ENCODE peak calls at places on chromosome 12, in five cellular contexts. S is dorsolateral prefrontal cortex, R is kidney epithelial cell, E is fibroblast of the aortic adventitia, D is heart left ventricle. K is an unnamed sample.

GRCh38 chr12:120639771-120640721 is at the start of gene CABP1:
- DNase-seq in S (no peak), R (no peak), E (no peak), D (no peak), K (peak)

GRCh38 chr12:16611146-16611545 is 5.2 kb upstream of the LMO3 start:
- DNase-seq in S (no peak), R (no peak), E (no peak), D (no peak), K (no peak)

GRCh38 chr12:32223941-32224340 is 117.3 kb downstream of the BICD1 start:
- DNase-seq in S (no peak), R (no peak), E (no peak), D (no peak), K (no peak)

GRCh38 chr12:26361964-26362363 is 166.6 kb downstream of the SSPN start:
- DNase-seq in S (no peak), R (no peak), E (no peak), D (no peak), K (no peak)

GRCh38 chr12:104121001-104121400 is 17.0 kb downstream of the NFYB start:
- DNase-seq in S (no peak), R (peak), E (peak), D (no peak), K (no peak)

GRCh38 chr12:130775953-130776856 is 60.1 kb upstream of the RIMBP2 start:
- DNase-seq in S (peak), R (peak), E (peak), D (peak), K (peak)

GRCh38 chr12:107449891-107450290 is 235.7 kb upstream of the PWP1 start:
- DNase-seq in S (no peak), R (no peak), E (peak), D (no peak), K (no peak)

GRCh38 chr12:46562625-46563228 is 190.2 kb upstream of the SLC38A2 start:
- DNase-seq in S (no peak), R (peak), E (peak), D (no peak), K (no peak)

GRCh38 chr12:27868165-27868564 is 88.1 kb upstream of the MANSC4 start:
- DNase-seq in S (no peak), R (no peak), E (peak), D (no peak), K (no peak)

GRCh38 chr12:88242161-88242925 is 100.2 kb downstream of the TMTC3 start:
- DNase-seq in S (no peak), R (peak), E (peak), D (no peak), K (peak)

GRCh38 chr12:124233041-124233836 is 61.7 kb upstream of the RFLNA start:
- DNase-seq in S (no peak), R (peak), E (peak), D (no peak), K (no peak)

GRCh38 chr12:91205791-91206190 is 23.2 kb upstream of the DCN start:
- DNase-seq in S (no peak), R (no peak), E (no peak), D (no peak), K (no peak)

GRCh38 chr12:111597731-111598636 is 1.1 kb downstream of the ATXN2 start:
- DNase-seq in S (peak), R (no peak), E (no peak), D (peak), K (peak)

GRCh38 chr12:67442347-67442841 is 173.2 kb downstream of the CAND1 start:
- DNase-seq in S (no peak), R (no peak), E (no peak), D (peak), K (peak)

GRCh38 chr12:87444039-87444438 is 585.2 kb downstream of the C12orf50 start:
- DNase-seq in S (no peak), R (no peak), E (no peak), D (no peak), K (no peak)

GRCh38 chr12:18057051-18057450 is 32.9 kb downstream of the RERGL start:
- DNase-seq in S (no peak), R (no peak), E (no peak), D (no peak), K (no peak)

GRCh38 chr12:64461634-64462414 is 9.9 kb downstream of the TBK1 start:
- DNase-seq in S (no peak), R (peak), E (peak), D (no peak), K (no peak)

GRCh38 chr12:99619389-99620158 is 28.0 kb upstream of the GARIN6 start:
- DNase-seq in S (no peak), R (no peak), E (no peak), D (no peak), K (no peak)

GRCh38 chr12:105219261-105220018 is 16.5 kb downstream of the APPL2 start:
- DNase-seq in S (no peak), R (no peak), E (peak), D (no peak), K (no peak)

GRCh38 chr12:109713187-109713984 is at the start of gene FAM222A:
- DNase-seq in S (peak), R (peak), E (peak), D (peak), K (peak)

GRCh38 chr12:106773286-106773685 is 1.2 kb upstream of the RIC8B start:
- DNase-seq in S (no peak), R (no peak), E (no peak), D (no peak), K (no peak)

GRCh38 chr12:29960113-29960512 is 176.4 kb upstream of the TMTC1 start:
- DNase-seq in S (no peak), R (no peak), E (no peak), D (no peak), K (no peak)

GRCh38 chr12:4069046-4070010 is 196.1 kb upstream of the PARP11 start:
- DNase-seq in S (no peak), R (no peak), E (peak), D (no peak), K (no peak)

GRCh38 chr12:132451172-132451835 is 38.6 kb upstream of the FBRSL1 start:
- DNase-seq in S (no peak), R (no peak), E (no peak), D (no peak), K (no peak)

GRCh38 chr12:119328111-119328510 is 6.4 kb upstream of the CCDC60 start:
- DNase-seq in S (no peak), R (no peak), E (no peak), D (peak), K (no peak)

GRCh38 chr12:26113194-26113654 is 11.6 kb downstream of the BHLHE41 start:
- DNase-seq in S (no peak), R (no peak), E (peak), D (no peak), K (peak)

GRCh38 chr12:132395192-132395907 is 66.0 kb upstream of the GALNT9 start:
- DNase-seq in S (no peak), R (no peak), E (no peak), D (no peak), K (peak)

GRCh38 chr12:114530417-114530816 is 124.5 kb upstream of the TBX5 start:
- DNase-seq in S (no peak), R (no peak), E (no peak), D (no peak), K (no peak)

GRCh38 chr12:26846419-26846818 is 13.4 kb upstream of the ITPR2 start:
- DNase-seq in S (no peak), R (no peak), E (no peak), D (no peak), K (no peak)

DNA sequence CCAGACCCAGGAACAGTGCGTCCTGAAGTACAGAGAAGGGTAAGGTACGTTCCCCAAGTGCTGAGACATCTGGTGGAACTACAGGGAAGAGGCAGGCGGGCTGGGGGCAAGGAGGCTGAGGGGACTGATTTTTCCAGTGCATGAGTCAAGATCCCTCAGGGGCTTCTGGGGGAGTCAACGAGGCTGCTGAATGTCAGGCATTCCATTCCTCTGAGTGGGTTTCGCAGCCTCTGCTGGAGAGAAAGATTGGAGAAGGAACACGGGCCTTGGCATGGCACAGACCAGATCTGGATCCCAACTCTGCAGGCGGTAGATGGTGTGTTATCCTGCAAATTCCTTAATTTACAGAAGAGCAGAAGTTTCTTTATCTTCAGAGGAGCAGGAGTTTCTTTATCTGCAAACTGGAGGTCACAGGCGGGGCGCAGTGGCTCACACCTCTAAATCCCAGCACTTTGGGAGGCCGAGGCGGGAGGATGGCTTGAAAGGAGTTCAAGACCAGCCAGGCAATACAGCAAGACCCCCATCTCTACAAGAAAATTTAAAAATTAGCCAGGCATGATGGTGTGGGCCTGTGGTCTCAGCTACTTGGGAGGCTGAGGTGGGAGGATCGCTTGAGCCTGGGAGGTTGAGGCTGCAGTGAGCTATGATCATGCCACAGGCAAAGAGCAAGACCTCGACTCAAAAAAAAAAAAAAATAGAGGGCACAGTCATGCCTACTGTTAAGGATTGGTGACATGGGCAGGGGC is 132.6 kb upstream of the MAP1LC3B2 start:
- DNase-seq in S (no peak), R (peak), E (peak), D (peak), K (peak)
- TF ChIP-seq CTCF in S (no peak), R (peak), E (peak), D (peak), K (no peak)

GRCh38 chr12:113361574-113362370 is 3.4 kb downstream of the PLBD2 start:
- DNase-seq in S (no peak), R (no peak), E (peak), D (no peak), K (no peak)

GRCh38 chr12:113359133-113359938 is 949 bp downstream of the PLBD2 start:
- DNase-seq in S (peak), R (no peak), E (peak), D (peak), K (peak)

GRCh38 chr12:113359939-113360748 is 1.8 kb downstream of the PLBD2 start:
- DNase-seq in S (no peak), R (no peak), E (peak), D (no peak), K (no peak)

GRCh38 chr12:113358381-113359132 is at the start of gene PLBD2:
- DNase-seq in S (peak), R (peak), E (peak), D (peak), K (peak)
- TF ChIP-seq CTCF in S (peak), R (no peak), E (peak), D (no peak), K (no peak)

GRCh38 chr12:53185582-53186153 is 4.9 kb upstream of the CSAD start:
- DNase-seq in S (no peak), R (no peak), E (no peak), D (no peak), K (no peak)
- TF ChIP-seq CTCF in S (no peak), R (no peak), E (peak), D (no peak), K (no peak)

DNA sequence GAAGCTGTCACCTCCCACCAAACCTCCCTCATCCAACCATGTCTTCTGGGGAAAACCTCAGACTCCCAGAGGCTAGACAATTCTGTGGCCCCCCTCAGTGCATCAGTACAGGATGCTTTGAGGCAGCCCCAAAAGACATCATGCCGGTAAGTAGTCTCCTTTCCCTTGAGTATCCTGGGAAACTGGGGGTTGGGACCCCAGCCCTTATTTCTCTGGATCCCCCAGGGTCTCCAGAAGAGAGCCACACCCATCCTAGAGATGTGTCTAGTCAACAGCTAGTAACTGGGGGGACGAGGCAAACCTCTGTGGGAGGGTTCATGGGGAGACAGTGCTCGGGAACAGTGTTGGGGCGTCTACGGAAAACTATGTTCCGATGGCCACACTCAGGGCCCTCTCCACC is 974.2 kb upstream of the TMEM132C start:
- DNase-seq in S (no peak), R (no peak), E (no peak), D (no peak), K (no peak)
- TF ChIP-seq CTCF in S (no peak), R (no peak), E (no peak), D (no peak), K (no peak)

GRCh38 chr12:6963016-6963731 is 7.3 kb downstream of the PHB2 start:
- DNase-seq in S (no peak), R (no peak), E (no peak), D (no peak), K (peak)
- TF ChIP-seq CTCF in S (no peak), R (no peak), E (no peak), D (no peak), K (no peak)

DNA sequence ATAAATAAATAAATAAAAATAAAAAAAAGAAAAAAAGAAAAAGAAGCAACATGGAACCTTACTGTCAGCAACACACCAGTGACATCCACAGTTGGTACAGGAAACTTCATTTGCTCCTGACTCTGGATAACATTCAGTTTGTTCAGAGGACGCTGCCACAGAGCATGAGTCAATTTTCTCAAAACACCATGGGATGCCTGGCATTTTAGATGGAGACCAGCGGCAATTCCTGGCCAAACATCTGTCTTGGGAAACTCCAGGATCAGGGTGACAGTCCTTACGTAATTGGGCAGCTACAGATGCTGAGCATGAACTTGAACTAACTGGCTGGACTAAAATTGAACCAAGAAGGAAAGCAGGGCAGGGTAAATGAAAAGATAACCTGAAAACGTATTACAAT is 166.2 kb upstream of the CPNE8 start:
- DNase-seq in S (no peak), R (no peak), E (no peak), D (no peak), K (no peak)
- TF ChIP-seq CTCF in S (no peak), R (no peak), E (no peak), D (no peak), K (no peak)

GRCh38 chr12:117152793-117153775 is 37.2 kb downstream of the FBXO21 start:
- DNase-seq in S (no peak), R (no peak), E (no peak), D (peak), K (no peak)

GRCh38 chr12:117155278-117156060 is 34.8 kb downstream of the FBXO21 start:
- DNase-seq in S (no peak), R (no peak), E (peak), D (peak), K (peak)

GRCh38 chr12:117147639-117148038 is 42.6 kb downstream of the FBXO21 start:
- DNase-seq in S (peak), R (no peak), E (no peak), D (no peak), K (no peak)

GRCh38 chr12:117148642-117149041 is 41.6 kb downstream of the FBXO21 start:
- DNase-seq in S (no peak), R (no peak), E (no peak), D (no peak), K (no peak)

DNA sequence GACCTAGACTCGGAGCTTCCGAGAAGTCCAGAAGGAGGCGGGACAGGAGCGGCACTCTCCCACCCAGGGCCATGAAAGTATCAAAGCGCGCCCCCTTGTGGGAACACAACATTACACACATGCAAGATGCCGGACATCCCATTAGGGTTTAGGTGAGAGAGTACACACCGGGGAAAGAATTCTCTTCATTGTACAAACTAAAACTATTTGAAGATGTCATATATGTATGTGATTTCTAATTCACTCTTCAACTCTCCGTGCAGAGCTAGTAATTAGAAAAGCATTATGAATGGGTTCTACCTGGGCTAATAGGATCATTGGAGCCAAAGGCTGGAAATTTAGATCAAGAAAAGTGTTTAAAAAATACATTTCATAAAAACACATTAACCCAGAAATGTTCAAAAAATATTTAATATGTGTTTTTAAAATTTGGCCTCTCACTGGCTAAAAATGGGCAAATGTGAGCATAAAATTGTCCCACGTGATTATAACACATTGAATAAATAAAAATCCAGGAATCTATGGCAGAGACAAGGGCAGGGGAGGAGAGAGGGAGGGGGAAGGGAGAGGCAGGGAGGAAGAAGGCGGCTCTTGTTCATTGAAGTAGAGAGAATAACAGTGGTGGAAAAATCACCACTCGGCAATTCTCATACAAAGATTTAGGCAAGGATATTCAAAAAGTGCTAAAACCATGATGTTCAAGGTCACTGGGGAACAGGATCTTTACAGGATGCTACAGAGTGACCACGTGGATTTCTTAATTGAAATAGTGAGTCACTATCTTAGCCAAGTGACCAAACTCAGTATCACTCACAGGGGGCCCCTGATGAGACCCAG is 38.9 kb downstream of the FBXO21 start:
- DNase-seq in S (peak), R (no peak), E (peak), D (peak), K (peak)
- TF ChIP-seq CTCF in S (peak), R (peak), E (peak), D (peak), K (peak)

DNA sequence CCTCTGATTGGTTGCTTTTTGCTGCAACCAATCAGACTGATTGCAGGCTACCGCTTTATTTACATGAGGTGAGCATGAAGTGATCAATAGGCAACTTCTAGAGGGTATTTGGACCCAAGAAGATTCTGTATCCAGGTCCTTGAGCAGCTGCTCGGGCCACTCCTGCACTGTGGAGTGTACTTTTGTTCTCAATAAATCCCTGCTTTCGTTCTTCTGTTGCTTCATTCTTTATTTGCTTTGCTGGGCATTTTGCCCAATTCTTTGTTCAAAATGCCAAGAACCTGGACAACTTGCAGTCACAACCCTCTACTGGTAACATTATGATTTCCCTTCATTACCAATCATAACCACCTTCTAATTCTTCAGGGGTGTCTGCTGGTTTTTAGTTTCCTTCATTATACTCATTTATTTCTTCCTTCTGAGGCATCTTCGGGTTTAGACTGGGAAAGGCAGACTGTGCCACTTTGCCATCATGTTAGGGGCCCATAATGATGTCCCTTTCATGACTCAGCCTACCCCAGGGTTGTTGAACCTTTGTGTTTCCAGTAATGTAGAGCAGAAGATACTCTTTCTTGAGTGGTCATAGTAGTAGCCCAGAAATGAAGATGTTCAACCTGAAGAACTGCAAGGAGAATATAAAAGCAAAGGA is 43.4 kb upstream of the LIMA1 start:
- DNase-seq in S (no peak), R (no peak), E (peak), D (no peak), K (peak)
- TF ChIP-seq CTCF in S (no peak), R (no peak), E (no peak), D (no peak), K (no peak)

GRCh38 chr12:108516511-108517275 is 1.6 kb downstream of the FICD start:
- DNase-seq in S (no peak), R (no peak), E (no peak), D (no peak), K (no peak)
- TF ChIP-seq CTCF in S (no peak), R (no peak), E (no peak), D (no peak), K (no peak)

K was measured in body of pancreas.